ENCODE peak calls at places on chromosomes 4 and X, in eight cellular contexts. C, B, O, S, G, F, Y and H are unnamed samples.

GRCh38 chr4:33073811-33074210 is 2353.6 kb downstream of the PCDH7 start:
- DNase-seq in C (no peak), B (no peak), O (no peak), S (no peak), G (no peak), F (no peak), Y (no peak), H (no peak)

GRCh38 chr4:165767671-165768070 is 105.4 kb upstream of the TLL1 start:
- DNase-seq in C (no peak), B (no peak), O (no peak), S (no peak), G (no peak), F (no peak), Y (no peak), H (no peak)

GRCh38 chr4:123399638-123400358 is 3.2 kb downstream of the SPRY1 start:
- DNase-seq in C (no peak), B (no peak), O (no peak), S (peak), G (no peak), F (no peak), Y (peak), H (peak)

GRCh38 chr4:7189475-7190277 is 2.7 kb upstream of the SORCS2 start:
- DNase-seq in C (no peak), B (no peak), O (peak), S (no peak), G (no peak), F (no peak), Y (peak), H (no peak)

GRCh38 chr4:48985602-48985975 is 486 bp upstream of the CWH43 start:
- DNase-seq in C (no peak), B (no peak), O (no peak), S (no peak), G (no peak), F (no peak), Y (no peak), H (no peak)

GRCh38 chr4:159070742-159071141 is 32.1 kb upstream of the RAPGEF2 start:
- DNase-seq in C (no peak), B (no peak), O (no peak), S (no peak), G (no peak), F (no peak), Y (no peak), H (peak)

GRCh38 chr4:174119051-174119450 is 164.4 kb downstream of the FBXO8 start:
- DNase-seq in C (no peak), B (no peak), O (no peak), S (no peak), G (peak), F (no peak), Y (no peak), H (no peak)

GRCh38 chr4:118765399-118765798 is 70.5 kb downstream of the SEC24D start:
- DNase-seq in C (no peak), B (no peak), O (no peak), S (no peak), G (peak), F (no peak), Y (no peak), H (no peak)

GRCh38 chrX:1462596-1463251 is 10.0 kb upstream of the ASMTL start:
- DNase-seq in C (no peak), B (peak), O (peak), S (no peak), G (no peak), F (no peak), Y (no peak), H (no peak)

GRCh38 chr4:76787898-76788297 is 110.0 kb downstream of the SOWAHB start:
- DNase-seq in C (no peak), B (no peak), O (no peak), S (no peak), G (no peak), F (no peak), Y (no peak), H (no peak)

GRCh38 chrX:141904262-141904661 is 568 bp downstream of the MAGEC1 start:
- DNase-seq in C (no peak), B (no peak), O (no peak), S (no peak), G (no peak), F (no peak), Y (no peak), H (no peak)

GRCh38 chrX:45524296-45524695 is 323.6 kb upstream of the DIPK2B start:
- DNase-seq in C (no peak), B (no peak), O (no peak), S (no peak), G (no peak), F (no peak), Y (no peak), H (no peak)

GRCh38 chrX:21881881-21882574 is 26.2 kb downstream of the YY2 start:
- DNase-seq in C (no peak), B (no peak), O (no peak), S (no peak), G (no peak), F (no peak), Y (no peak), H (no peak)

GRCh38 chrX:48498374-48498809 is 10.4 kb upstream of the PORCN start:
- DNase-seq in C (no peak), B (no peak), O (no peak), S (no peak), G (no peak), F (no peak), Y (no peak), H (no peak)

GRCh38 chr4:84530871-84531270 is 31.8 kb upstream of the NKX6-1 start:
- DNase-seq in C (no peak), B (no peak), O (no peak), S (no peak), G (no peak), F (no peak), Y (no peak), H (no peak)

GRCh38 chr4:88573286-88573994 is 18.8 kb upstream of the HERC3 start:
- DNase-seq in C (no peak), B (no peak), O (no peak), S (no peak), G (no peak), F (no peak), Y (no peak), H (no peak)

GRCh38 chrX:139936259-139936658 is 3.4 kb upstream of the ATP11C start:
- DNase-seq in C (no peak), B (no peak), O (no peak), S (no peak), G (no peak), F (no peak), Y (peak), H (no peak)

GRCh38 chr4:120400441-120400840 is 333.8 kb upstream of the MAD2L1 start:
- DNase-seq in C (no peak), B (no peak), O (no peak), S (no peak), G (no peak), F (no peak), Y (no peak), H (no peak)

GRCh38 chrX:107736781-107737531 is 38.6 kb downstream of the TSC22D3 start:
- DNase-seq in C (no peak), B (no peak), O (no peak), S (no peak), G (no peak), F (no peak), Y (no peak), H (no peak)

GRCh38 chr4:168021666-168022065 is 70.7 kb upstream of the ANXA10 start:
- DNase-seq in C (no peak), B (no peak), O (no peak), S (no peak), G (peak), F (no peak), Y (no peak), H (no peak)

GRCh38 chr4:129602447-129602846 is 506.5 kb downstream of the C4orf33 start:
- DNase-seq in C (no peak), B (no peak), O (no peak), S (no peak), G (no peak), F (no peak), Y (no peak), H (no peak)

GRCh38 chr4:12507868-12508481 is 976.2 kb downstream of the RAB28 start:
- DNase-seq in C (no peak), B (no peak), O (no peak), S (no peak), G (no peak), F (no peak), Y (no peak), H (no peak)